ENCODE peak calls at places on chromosomes 11 and 22, in four cellular contexts. Y is MM.1S; L is CD8-positive, alpha-beta T cell; T is keratinocyte. J is an unnamed sample. For H3K4me1, the result is how much of the 10 kb centered on the place peaks cover.

GRCh38 chr22:35258144-35258988 is 1.1 kb downstream of the HMGXB4 start:
- DNase-seq in Y (peak), L (no peak), T (no peak), J (no peak)

GRCh38 chr11:27621440-27622161 is 78.7 kb downstream of the BDNF start:
- DNase-seq in Y (no peak), L (no peak), T (no peak), J (no peak)

GRCh38 chr11:35065566-35065965 is 73.4 kb upstream of the CD44 start:
- DNase-seq in Y (no peak), L (no peak), T (no peak), J (no peak)

GRCh38 chr22:40050258-40050657 is 55.5 kb downstream of the FAM83F start:
- DNase-seq in Y (peak), L (no peak), T (no peak), J (no peak)

GRCh38 chr11:16967347-16967662 is 46.9 kb downstream of the PLEKHA7 start:
- DNase-seq in Y (no peak), L (no peak), T (no peak), J (no peak)

GRCh38 chr22:40757071-40757470 is 62.1 kb downstream of the SLC25A17 start:
- DNase-seq in Y (no peak), L (no peak), T (peak), J (no peak)

GRCh38 chr22:48886604-48887393 is 940.9 kb downstream of the BRD1 start:
- DNase-seq in Y (no peak), L (no peak), T (no peak), J (no peak)

GRCh38 chr22:19691007-19691720 is 23.1 kb upstream of the SEPTIN5 start:
- DNase-seq in Y (no peak), L (no peak), T (no peak), J (no peak)

GRCh38 chr11:119491753-119492455 is 68.9 kb upstream of the THY1 start:
- DNase-seq in Y (no peak), L (no peak), T (no peak), J (no peak)

GRCh38 chr11:125743681-125744080 is 2.4 kb upstream of the PATE1 start:
- DNase-seq in Y (no peak), L (no peak), T (no peak), J (no peak)

GRCh38 chr22:39487826-39488520 is 14.1 kb upstream of the MIEF1 start:
- DNase-seq in Y (no peak), L (no peak), T (no peak), J (peak)

GRCh38 chr22:28053871-28054621 is 135.0 kb upstream of the PITPNB start:
- DNase-seq in Y (no peak), L (no peak), T (no peak), J (no peak)

GRCh38 chr11:95451682-95452081 is 220.7 kb upstream of the SESN3 start:
- DNase-seq in Y (no peak), L (no peak), T (peak), J (no peak)

GRCh38 chr11:73931039-73931645 is 19.7 kb upstream of the DNAJB13 start:
- DNase-seq in Y (peak), L (no peak), T (no peak), J (no peak)

GRCh38 chr11:45959851-45960250 is 37.4 kb downstream of the LARGE2 start:
- DNase-seq in Y (no peak), L (no peak), T (no peak), J (no peak)

GRCh38 chr22:50460942-50461341 is 13.9 kb downstream of the SBF1 start:
- DNase-seq in Y (no peak), L (no peak), T (no peak), J (no peak)

GRCh38 chr11:125123947-125124633 is 12.7 kb upstream of the TMEM218 start:
- DNase-seq in Y (peak), L (peak), T (peak), J (peak)

GRCh38 chr22:42610211-42610610 is 4.5 kb downstream of the POLDIP3 start:
- DNase-seq in Y (no peak), L (no peak), T (no peak), J (no peak)
- H3K4me1 ChIP-seq in Y (under half), L (half or more), T (under half), J (under half)

DNA sequence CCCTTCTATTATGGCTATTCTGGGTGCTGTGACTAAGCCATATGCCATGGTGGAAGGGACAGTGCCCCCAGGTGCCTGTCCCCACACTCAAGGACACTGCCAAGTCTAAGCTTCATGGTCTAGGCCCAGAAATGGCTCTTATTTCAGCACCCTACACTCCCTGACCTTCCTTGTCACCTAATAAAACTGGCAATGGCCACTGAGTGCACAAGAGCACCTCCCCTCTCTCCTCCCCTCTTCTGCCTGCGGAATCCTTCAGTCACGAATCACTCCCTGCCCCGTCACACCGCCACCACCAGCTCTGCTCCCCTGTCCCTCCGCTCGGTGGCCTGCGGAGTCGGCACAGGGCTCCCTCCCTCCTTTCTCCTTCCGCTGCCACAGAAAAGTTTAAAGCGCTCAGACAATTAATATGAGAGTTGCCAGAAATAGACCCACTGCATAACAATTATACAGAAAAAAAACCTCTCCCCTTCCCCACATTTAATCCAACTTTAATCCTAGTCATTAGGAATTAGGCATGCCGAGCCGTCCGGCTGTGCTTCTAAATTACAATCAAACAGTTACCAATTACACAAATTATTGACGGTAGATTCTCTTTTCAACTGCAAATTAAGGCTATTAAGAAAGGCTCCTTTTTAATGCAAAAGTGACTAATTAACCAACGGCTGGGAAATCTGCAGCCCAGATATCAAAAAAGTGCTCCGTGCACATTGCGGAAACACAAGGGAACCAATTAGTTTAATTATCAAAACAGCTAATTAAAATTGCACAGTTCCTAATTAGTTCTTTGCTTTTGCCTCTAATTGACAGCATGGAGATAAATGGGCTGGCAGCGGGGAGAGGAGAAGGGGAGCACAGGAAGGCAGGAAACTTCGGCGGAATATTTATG is 19.2 kb upstream of the LMO1 start:
- DNase-seq in Y (no peak), L (no peak), T (no peak), J (no peak)
- H3K4me3 ChIP-seq in Y (no peak), L (no peak), T (no peak), J (peak)

DNA sequence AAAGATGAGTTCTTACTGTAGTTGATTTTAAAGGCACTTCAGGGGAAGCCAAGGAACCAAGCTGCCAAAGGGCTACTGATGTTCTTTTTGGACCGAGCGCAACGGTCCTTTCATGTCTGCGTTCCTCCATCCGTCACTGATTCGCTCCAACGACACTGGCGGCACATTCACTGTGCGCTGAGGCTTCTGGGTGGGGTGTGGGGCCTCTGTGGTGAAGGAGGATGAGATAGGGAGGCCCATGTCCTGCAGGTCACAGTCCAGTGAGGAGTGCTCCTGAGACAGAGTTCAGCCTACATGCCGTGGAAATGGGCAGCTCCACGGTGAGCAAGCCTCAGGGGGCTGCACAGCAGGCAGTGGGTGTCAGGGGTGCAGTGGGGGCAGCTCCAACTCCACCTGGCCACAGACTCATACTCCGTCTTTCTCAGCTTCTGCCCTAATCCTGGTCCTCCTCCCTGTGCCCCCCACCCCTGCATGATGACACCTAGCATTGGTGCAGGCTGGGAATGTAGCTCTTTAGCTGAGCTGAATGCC is 87.8 kb upstream of the SHANK2 start:
- DNase-seq in Y (no peak), L (no peak), T (no peak), J (no peak)
- H3K27ac ChIP-seq in Y (no peak), L (no peak), T (no peak), J (no peak)

DNA sequence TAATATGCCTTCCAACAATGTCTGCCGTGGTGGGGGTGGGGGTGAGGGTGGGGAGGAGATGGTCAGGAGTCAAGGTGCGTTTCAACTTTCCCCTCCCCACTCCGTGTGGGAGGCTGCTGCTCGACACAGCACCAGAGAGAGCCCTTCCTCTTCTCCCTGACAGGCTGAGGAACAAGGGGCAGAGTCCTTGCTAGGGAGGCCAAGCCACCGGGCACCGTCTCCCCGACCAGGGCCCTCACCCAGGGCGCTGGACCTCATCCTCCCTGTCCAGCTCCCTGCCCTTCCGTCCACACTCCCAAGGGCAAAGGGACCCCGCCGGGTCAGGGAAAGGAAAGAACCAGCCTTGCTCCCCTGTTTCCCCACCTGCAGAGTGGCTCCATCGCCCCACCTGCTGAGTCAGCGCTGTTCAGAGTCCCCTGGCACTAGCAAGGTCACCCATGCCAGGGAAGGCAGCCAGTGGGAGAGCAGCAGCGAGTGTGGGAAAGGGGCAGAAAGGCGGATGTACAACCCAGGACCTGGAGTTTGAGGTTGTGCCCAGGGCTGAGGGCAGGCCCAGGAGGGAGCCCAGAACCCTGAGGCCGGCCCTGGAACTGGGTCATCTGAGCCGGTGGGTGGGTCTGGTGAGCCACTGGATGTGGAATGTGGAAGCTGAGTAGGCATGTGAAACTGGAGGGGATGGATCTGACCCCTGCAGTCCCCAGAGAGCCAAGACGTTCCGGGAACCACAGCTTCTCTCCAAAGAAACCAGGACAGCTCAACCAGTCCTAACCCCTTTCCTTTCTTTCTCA is 47.2 kb downstream of the BUD13 start:
- DNase-seq in Y (no peak), L (no peak), T (no peak), J (no peak)
- H3K4me1 ChIP-seq in Y (under half), L (under half), T (under half), J (under half)

DNA sequence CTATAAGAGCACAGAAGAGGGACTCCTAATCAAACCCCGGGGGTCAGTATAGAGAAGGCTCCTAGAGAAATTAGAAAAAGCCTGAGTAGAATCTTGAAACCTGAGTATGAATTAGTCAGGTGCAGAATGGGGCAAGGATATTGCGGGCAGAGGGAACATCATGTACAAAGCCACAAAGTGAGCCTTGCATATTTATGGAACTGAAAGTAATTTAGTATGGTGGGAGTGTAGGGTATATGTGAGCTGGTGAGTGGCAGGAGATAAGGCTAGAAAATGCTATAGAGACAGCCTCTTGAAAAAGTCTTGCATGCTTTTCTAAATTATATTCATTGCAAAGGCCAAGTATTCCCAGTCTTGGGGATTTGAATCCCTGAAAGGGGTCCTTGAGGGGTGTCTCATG is 93.7 kb downstream of the STIM1 start:
- DNase-seq in Y (peak), L (no peak), T (no peak), J (no peak)
- H3K4me3 ChIP-seq in Y (peak), L (peak), T (no peak), J (no peak)

GRCh38 chr11:6483015-6483414 is 1.7 kb downstream of the TIMM10B start:
- DNase-seq in Y (no peak), L (no peak), T (no peak), J (no peak)
- H3K27ac ChIP-seq in Y (no peak), L (no peak), T (peak), J (no peak)

GRCh38 chr11:65380460-65381126 is 1.9 kb downstream of the SLC25A45 start:
- DNase-seq in Y (no peak), L (no peak), T (no peak), J (no peak)
- H3K4me1 ChIP-seq in Y (under half), L (under half), T (under half), J (under half)

DNA sequence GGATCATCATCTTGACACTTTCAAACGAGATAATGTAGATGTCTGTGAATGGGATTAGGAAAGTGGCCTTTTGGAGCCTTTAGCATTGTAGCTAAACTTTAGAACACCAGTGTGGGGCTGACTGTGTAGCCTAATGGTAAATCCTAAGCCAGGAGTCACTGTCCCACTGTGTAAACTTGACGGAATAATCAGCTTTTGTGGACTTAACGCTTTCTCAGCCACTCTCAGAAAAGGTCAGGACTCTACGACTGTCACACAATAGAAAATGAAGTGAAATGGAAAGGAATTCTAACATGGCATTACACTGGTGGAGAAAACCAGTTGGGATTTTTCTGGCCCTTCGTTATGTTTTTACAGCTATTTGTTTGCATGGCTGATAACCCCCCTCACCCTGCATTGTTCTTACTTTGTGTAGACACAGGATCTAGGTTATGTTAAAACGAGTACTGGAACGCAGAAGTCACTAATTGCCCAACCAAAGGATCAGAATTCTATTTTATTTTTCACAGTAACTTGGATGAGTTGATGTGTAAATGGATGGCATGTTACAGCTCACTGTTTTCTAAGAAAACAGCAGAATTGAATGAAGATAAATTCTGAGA is 22.0 kb upstream of the GRAMD1B start:
- DNase-seq in Y (no peak), L (no peak), T (no peak), J (no peak)
- H3K4me3 ChIP-seq in Y (no peak), L (no peak), T (no peak), J (no peak)

DNA sequence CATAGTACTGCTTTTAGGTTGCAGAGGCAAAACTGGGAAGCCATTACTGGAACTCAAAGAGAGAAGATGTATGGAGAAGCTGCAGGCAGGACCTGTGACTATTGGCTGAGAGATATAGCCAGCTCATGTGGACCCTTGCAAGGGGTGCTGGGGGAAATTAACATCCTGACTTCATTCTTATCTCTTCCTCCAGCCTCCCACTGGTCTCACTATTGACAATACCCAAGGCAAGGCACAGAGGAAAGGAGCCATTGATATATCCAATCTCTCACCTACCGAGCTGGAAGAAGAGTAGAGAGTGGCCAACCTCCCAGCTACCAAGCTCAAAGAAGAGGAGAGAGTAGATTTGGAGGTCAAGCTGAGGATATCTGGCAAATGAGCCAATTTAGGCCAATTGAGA is 36.8 kb upstream of the ZBED5 start:
- DNase-seq in Y (no peak), L (no peak), T (no peak), J (no peak)
- H3K27ac ChIP-seq in Y (no peak), L (no peak), T (no peak), J (peak)

GRCh38 chr22:37228106-37229011 is 15.7 kb downstream of the RAC2 start:
- DNase-seq in Y (no peak), L (peak), T (no peak), J (no peak)
- H3K4me1 ChIP-seq in Y (half or more), L (half or more), T (under half), J (under half)

J was measured in right cardiac atrium.